ENCODE peak calls at places on chromosomes 2 and 18, in five cellular contexts. V is transverse colon, M is ovary, Y is IMR-90, N is body of pancreas. B is an unnamed sample.

GRCh38 chr2:233247744-233248143 is 3.7 kb upstream of the ATG16L1 start:
- DNase-seq in V (no peak), N (no peak), Y (peak), M (no peak), B (peak)

GRCh38 chr2:222572264-222572721 is 83.6 kb downstream of the FARSB start:
- DNase-seq in V (no peak), Y (no peak), M (no peak), N (no peak), B (no peak)

GRCh38 chr2:11411768-11412448 is 54.1 kb downstream of the E2F6 start:
- DNase-seq in Y (peak), V (peak), N (peak), M (peak), B (peak)

GRCh38 chr2:223563462-223563861 is 38.7 kb downstream of the SCG2 start:
- DNase-seq in V (no peak), M (no peak), N (no peak), Y (peak), B (peak)

GRCh38 chr2:19358242-19359020 is at the start of gene OSR1:
- DNase-seq in M (peak), Y (peak), N (peak), V (peak), B (peak)

GRCh38 chr18:7608174-7608550 is 41.0 kb downstream of the PTPRM start:
- DNase-seq in M (no peak), N (no peak), V (no peak), Y (peak), B (no peak)

GRCh38 chr2:20212459-20212870 is 12.5 kb downstream of the SDC1 start:
- DNase-seq in M (peak), Y (peak), V (no peak), N (no peak), B (no peak)

GRCh38 chr2:236574000-236574399 is 4.4 kb downstream of the ACKR3 start:
- DNase-seq in M (no peak), Y (no peak), V (no peak), N (no peak), B (no peak)

GRCh38 chr18:45227004-45227403 is 388.3 kb upstream of the SLC14A2 start:
- DNase-seq in M (no peak), V (no peak), N (no peak), Y (no peak), B (no peak)

GRCh38 chr2:170744248-170745002 is 25.8 kb upstream of the ERICH2 start:
- DNase-seq in V (no peak), Y (no peak), M (no peak), N (no peak), B (no peak)

GRCh38 chr2:31065356-31065755 is 72.9 kb downstream of the GALNT14 start:
- DNase-seq in Y (no peak), N (no peak), M (no peak), V (no peak), B (no peak)

GRCh38 chr2:36780231-36780808 is 83.8 kb downstream of the VIT start:
- DNase-seq in Y (peak), N (no peak), M (no peak), V (no peak), B (peak)

GRCh38 chr2:45992021-45992745 is 305.0 kb upstream of the EPAS1 start:
- DNase-seq in N (peak), M (no peak), V (peak), Y (peak), B (peak)

GRCh38 chr2:231162036-231162345 is 36.4 kb upstream of the ARMC9 start:
- DNase-seq in V (no peak), M (no peak), N (no peak), Y (peak), B (peak)
- TF ChIP-seq POLR2A in V (no peak), M (no peak), N (no peak), Y (no peak), B (no peak)

GRCh38 chr2:54723300-54724149 is at the start of gene EML6:
- DNase-seq in Y (peak), N (peak), M (peak), V (peak), B (peak)
- TF ChIP-seq POLR2A in Y (peak), N (peak), M (peak), V (peak), B (peak)

DNA sequence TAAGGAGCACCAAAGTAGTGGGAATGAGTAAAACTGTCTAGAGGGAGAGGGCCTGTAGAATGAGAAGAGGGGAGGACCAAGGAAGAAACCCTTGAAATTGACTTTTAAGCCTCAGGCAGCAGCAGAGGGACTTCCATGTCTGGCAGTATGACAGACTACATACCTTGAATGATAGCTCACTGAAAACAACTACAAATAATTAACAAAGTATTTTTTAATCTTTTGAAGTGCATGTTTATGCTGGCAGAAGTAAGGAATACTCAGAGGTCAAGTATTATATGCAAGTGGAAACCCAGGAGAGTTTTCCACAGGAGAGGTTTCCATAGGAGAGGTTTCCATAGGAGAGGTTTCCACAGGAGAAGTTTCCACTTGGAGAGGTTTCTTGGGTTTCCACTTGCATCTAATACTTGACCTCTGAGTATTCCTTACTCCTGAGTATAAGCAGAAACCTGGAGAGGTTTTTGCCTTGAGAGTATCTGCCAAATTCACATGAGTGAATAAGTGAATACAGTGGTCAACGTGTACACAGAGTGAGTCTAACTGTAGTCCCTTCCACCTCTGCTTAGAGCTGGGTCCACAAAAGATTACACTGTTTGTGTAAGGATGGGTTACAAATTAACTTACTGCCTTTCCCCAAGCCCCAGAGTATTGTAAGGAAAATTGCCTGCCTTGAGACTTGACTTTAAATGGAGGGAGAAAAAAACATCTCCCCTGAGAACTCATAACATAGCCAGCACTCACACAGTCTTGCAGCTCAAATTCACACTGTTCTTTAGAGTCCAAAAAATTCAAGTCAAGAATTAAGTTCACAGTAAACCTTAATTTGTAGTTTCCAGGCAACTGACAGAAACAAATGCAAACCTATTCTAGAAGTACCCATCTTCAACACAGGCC is 34.1 kb upstream of the TMEM17 start:
- DNase-seq in M (no peak), Y (no peak), N (peak), V (no peak), B (no peak)
- TF ChIP-seq POLR2A in M (no peak), Y (no peak), N (no peak), V (no peak), B (no peak)

GRCh38 chr2:28412625-28413151 is 20.0 kb downstream of the FOSL2 start:
- DNase-seq in M (no peak), N (no peak), V (no peak), Y (no peak), B (no peak)
- TF ChIP-seq POLR2A in M (no peak), N (no peak), V (no peak), Y (no peak), B (no peak)